ENCODE peak calls at places on chromosome 5, in eight cellular contexts. W is upper lobe of right lung, O is mucosa of descending colon, M is mesothelial cell of epicardium, N is spleen, K is HL-60, Q is endothelial cell of umbilical vein, X is heart left ventricle. F is an unnamed sample.

GRCh38 chr5:165617491-165617890 is 2112.1 kb downstream of the MAT2B start:
- DNase-seq in W (no peak), O (no peak), M (no peak), N (no peak), K (no peak), Q (no peak), X (no peak), F (no peak)

GRCh38 chr5:83375049-83375710 is 96.4 kb upstream of the VCAN start:
- DNase-seq in W (no peak), O (no peak), M (no peak), N (no peak), K (no peak), Q (no peak), X (no peak), F (no peak)

GRCh38 chr5:4584982-4585381 is 555.1 kb upstream of the ADAMTS16 start:
- DNase-seq in W (no peak), O (no peak), M (no peak), N (no peak), K (no peak), Q (no peak), X (no peak), F (no peak)

GRCh38 chr5:137836997-137837396 is 30.7 kb upstream of the MYOT start:
- DNase-seq in W (no peak), O (no peak), M (no peak), N (no peak), K (no peak), Q (no peak), X (no peak), F (no peak)

GRCh38 chr5:74205745-74206570 is 434.6 kb downstream of the ENC1 start:
- DNase-seq in W (no peak), O (no peak), M (no peak), N (no peak), K (no peak), Q (no peak), X (no peak), F (no peak)

GRCh38 chr5:168611163-168611562 is 32.0 kb upstream of the PANK3 start:
- DNase-seq in W (no peak), O (no peak), M (no peak), N (no peak), K (no peak), Q (no peak), X (no peak), F (no peak)

GRCh38 chr5:98308960-98309359 is 464.5 kb upstream of the RGMB start:
- DNase-seq in W (no peak), O (no peak), M (no peak), N (no peak), K (no peak), Q (peak; percentile 82), X (no peak), F (no peak)

GRCh38 chr5:20972419-20972925 is 984.5 kb upstream of the CDH18 start:
- DNase-seq in W (peak; percentile 67), O (no peak), M (peak; percentile 38), N (no peak), K (no peak), Q (peak; percentile 39), X (peak; percentile 53), F (peak; percentile 64)

GRCh38 chr5:89178576-89178975 is 295.6 kb upstream of the MEF2C start:
- DNase-seq in W (no peak), O (no peak), M (no peak), N (no peak), K (no peak), Q (no peak), X (no peak), F (no peak)

GRCh38 chr5:73963021-73963420 is 337.0 kb downstream of the ARHGEF28 start:
- DNase-seq in W (no peak), O (no peak), M (no peak), N (no peak), K (no peak), Q (no peak), X (no peak), F (no peak)

GRCh38 chr5:179241175-179241574 is 104.1 kb downstream of the ADAMTS2 start:
- DNase-seq in W (peak; percentile 46), O (peak; percentile 40), M (no peak), N (peak; percentile 45), K (no peak), Q (no peak), X (no peak), F (peak; percentile 62)

GRCh38 chr5:124822647-124823046 is 76.2 kb upstream of the ZNF608 start:
- DNase-seq in W (no peak), O (no peak), M (no peak), N (no peak), K (no peak), Q (no peak), X (no peak), F (no peak)

GRCh38 chr5:157596449-157596848 is 20.9 kb upstream of the ADAM19 start:
- DNase-seq in W (no peak), O (no peak), M (no peak), N (no peak), K (no peak), Q (no peak), X (no peak), F (no peak)

GRCh38 chr5:139164020-139164419 is 34.1 kb downstream of the SIL1 start:
- DNase-seq in W (no peak), O (no peak), M (no peak), N (no peak), K (no peak), Q (peak; percentile 68), X (no peak), F (no peak)

GRCh38 chr5:157917909-157918809 is 59.2 kb upstream of the CLINT1 start:
- DNase-seq in W (peak; percentile 77), O (peak; percentile 82), M (peak; percentile 45), N (peak; percentile 78), K (no peak), Q (peak; percentile 74), X (peak; percentile 56), F (peak; percentile 69)

GRCh38 chr5:35230043-35230611 is at the start of gene PRLR:
- DNase-seq in W (peak; percentile 66), O (peak; percentile 58), M (peak; percentile 44), N (no peak), K (peak; percentile 46), Q (no peak), X (peak; percentile 32), F (peak; percentile 74)

GRCh38 chr5:132662925-132663770 is 5.2 kb downstream of the IL13 start:
- DNase-seq in W (no peak), O (no peak), M (no peak), N (peak; percentile 82), K (no peak), Q (no peak), X (no peak), F (no peak)

GRCh38 chr5:80191991-80192398 is 63.9 kb downstream of the SERINC5 start:
- DNase-seq in W (no peak), O (no peak), M (no peak), N (no peak), K (no peak), Q (no peak), X (peak; percentile 55), F (no peak)

GRCh38 chr5:156310115-156310514 is 16.8 kb upstream of the SGCD start:
- DNase-seq in W (no peak), O (no peak), M (no peak), N (no peak), K (no peak), Q (no peak), X (no peak), F (no peak)

GRCh38 chr5:80711938-80712337 is 57.2 kb upstream of the DHFR start:
- DNase-seq in W (no peak), O (no peak), M (no peak), N (no peak), K (no peak), Q (no peak), X (no peak), F (no peak)

GRCh38 chr5:60356716-60357115 is 343.2 kb downstream of the DEPDC1B start:
- DNase-seq in W (no peak), O (no peak), M (no peak), N (no peak), K (no peak), Q (no peak), X (no peak), F (no peak)

GRCh38 chr5:124433170-124433569 is 313.3 kb downstream of the ZNF608 start:
- DNase-seq in W (no peak), O (no peak), M (no peak), N (no peak), K (no peak), Q (no peak), X (no peak), F (no peak)

GRCh38 chr5:157912621-157913325 is 53.8 kb upstream of the CLINT1 start:
- DNase-seq in W (no peak), O (peak; percentile 71), M (no peak), N (no peak), K (no peak), Q (no peak), X (no peak), F (no peak)

GRCh38 chr5:180960209-180960608 is 28.4 kb upstream of the BTNL3 start:
- DNase-seq in W (no peak), O (no peak), M (no peak), N (no peak), K (no peak), Q (no peak), X (no peak), F (no peak)

GRCh38 chr5:77210091-77211012 is at the start of gene PDE8B:
- DNase-seq in W (peak; percentile 64), O (no peak), M (peak; percentile 49), N (peak; percentile 71), K (no peak), Q (no peak), X (no peak), F (no peak)

GRCh38 chr5:54580997-54581741 is 63.6 kb downstream of the SNX18 start:
- DNase-seq in W (no peak), O (no peak), M (no peak), N (no peak), K (no peak), Q (no peak), X (no peak), F (no peak)

GRCh38 chr5:123875444-123876264 is 363.7 kb downstream of the CSNK1G3 start:
- DNase-seq in W (no peak), O (no peak), M (no peak), N (no peak), K (no peak), Q (no peak), X (peak; percentile 35), F (no peak)

GRCh38 chr5:177554474-177555111 is at the start of gene FAM193B:
- DNase-seq in W (peak; percentile 97), O (peak; percentile 97), M (peak; percentile 93), N (peak; percentile 98), K (peak; percentile 81), Q (peak; percentile 89), X (peak; percentile 95), F (peak; percentile 91)
- TF ChIP-seq CTCF in W (peak; percentile 38), O (no peak), M (no peak), N (peak; percentile 18), K (no peak), Q (peak; percentile 5), X (peak; percentile 32), F (no peak)

GRCh38 chr5:6583049-6583880 is 49.6 kb downstream of the NSUN2 start:
- DNase-seq in W (no peak), O (no peak), M (peak; percentile 68), N (no peak), K (no peak), Q (no peak), X (peak; percentile 51), F (no peak)
- TF ChIP-seq CTCF in W (peak; percentile 25), O (no peak), M (peak; percentile 33), N (no peak), K (no peak), Q (peak; percentile 41), X (peak; percentile 60), F (peak; percentile 53)

GRCh38 chr5:177006265-177006972 is at the start of gene UIMC1:
- DNase-seq in W (peak; percentile 96), O (peak; percentile 96), M (peak; percentile 97), N (peak; percentile 97), K (peak; percentile 79), Q (peak; percentile 96), X (peak; percentile 92), F (peak; percentile 92)
- TF ChIP-seq CTCF in W (no peak), O (no peak), M (no peak), N (no peak), K (no peak), Q (no peak), X (no peak), F (no peak)

GRCh38 chr5:93058309-93058708 is 522.7 kb downstream of the NR2F1-AS1 start:
- DNase-seq in W (no peak), O (no peak), M (no peak), N (no peak), K (no peak), Q (no peak), X (no peak), F (no peak)
- TF ChIP-seq CTCF in W (no peak), O (no peak), M (no peak), N (no peak), K (no peak), Q (no peak), X (no peak), F (no peak)

F was measured in tibial artery.